ENCODE peak calls at places on chromosome 18, in ten cellular contexts. Q is right lobe of liver, K is sigmoid colon, R is NB4, D is gastrocnemius medialis, M is Peyer's patch, Y is HepG2, U is A549, W is breast epithelium, P is GM12891. O is an unnamed sample.

GRCh38 chr18:74831571-74832250 is 234.0 kb downstream of the ZNF407 start:
- DNase-seq in Q (no peak), K (no peak), R (no peak), D (peak; percentile 53), M (no peak), Y (no peak), U (no peak), W (no peak), P (no peak), O (no peak)

GRCh38 chr18:50806208-50806616 is 13.6 kb downstream of the MRO start:
- DNase-seq in Q (no peak), K (no peak), R (peak; percentile 29), D (no peak), M (peak; percentile 55), Y (peak; percentile 41), U (no peak), W (no peak), P (no peak), O (peak; percentile 56)

GRCh38 chr18:41134426-41134825 is 820.6 kb upstream of the PIK3C3 start:
- DNase-seq in Q (no peak), K (no peak), R (no peak), D (no peak), M (no peak), Y (no peak), U (no peak), W (no peak), P (no peak), O (no peak)

GRCh38 chr18:41639218-41639617 is 315.8 kb upstream of the PIK3C3 start:
- DNase-seq in Q (no peak), K (no peak), R (no peak), D (no peak), M (no peak), Y (no peak), U (no peak), W (no peak), P (no peak), O (no peak)

GRCh38 chr18:58668211-58668610 is 3.1 kb upstream of the MALT1 start:
- DNase-seq in Q (no peak), K (no peak), R (no peak), D (no peak), M (no peak), Y (no peak), U (no peak), W (no peak), P (no peak), O (no peak)

GRCh38 chr18:3984163-3984757 is 470.8 kb downstream of the DLGAP1 start:
- DNase-seq in Q (no peak), K (no peak), R (no peak), D (no peak), M (no peak), Y (no peak), U (no peak), W (no peak), P (no peak), O (peak; percentile 40)

GRCh38 chr18:58241877-58242276 is 197.9 kb downstream of the NEDD4L start:
- DNase-seq in Q (no peak), K (no peak), R (peak; percentile 19), D (no peak), M (no peak), Y (no peak), U (no peak), W (no peak), P (no peak), O (no peak)

GRCh38 chr18:79933765-79934164 is 17.7 kb downstream of the SLC66A2 start:
- DNase-seq in Q (peak; percentile 72), K (peak; percentile 40), R (no peak), D (peak; percentile 9), M (no peak), Y (peak; percentile 81), U (no peak), W (no peak), P (no peak), O (no peak)

GRCh38 chr18:11850821-11851155 is 425 bp upstream of the CHMP1B start:
- DNase-seq in Q (no peak), K (no peak), R (no peak), D (no peak), M (no peak), Y (no peak), U (no peak), W (no peak), P (no peak), O (peak; percentile 84)

GRCh38 chr18:11852048-11852341 is 782 bp downstream of the CHMP1B start:
- DNase-seq in Q (no peak), K (no peak), R (no peak), D (peak; percentile 60), M (no peak), Y (no peak), U (no peak), W (no peak), P (no peak), O (no peak)

GRCh38 chr18:11849279-11849678 is 1.9 kb upstream of the CHMP1B start:
- DNase-seq in Q (no peak), K (no peak), R (no peak), D (no peak), M (no peak), Y (no peak), U (no peak), W (no peak), P (no peak), O (no peak)

GRCh38 chr18:11851156-11852047 is at the start of gene CHMP1B:
- DNase-seq in Q (peak; percentile 98), K (peak; percentile 99), R (peak; percentile 98), D (peak; percentile 99), M (peak; percentile 98), Y (peak; percentile 91), U (peak; percentile 95), W (peak; percentile 97), P (peak; percentile 86), O (peak; percentile 99)

DNA sequence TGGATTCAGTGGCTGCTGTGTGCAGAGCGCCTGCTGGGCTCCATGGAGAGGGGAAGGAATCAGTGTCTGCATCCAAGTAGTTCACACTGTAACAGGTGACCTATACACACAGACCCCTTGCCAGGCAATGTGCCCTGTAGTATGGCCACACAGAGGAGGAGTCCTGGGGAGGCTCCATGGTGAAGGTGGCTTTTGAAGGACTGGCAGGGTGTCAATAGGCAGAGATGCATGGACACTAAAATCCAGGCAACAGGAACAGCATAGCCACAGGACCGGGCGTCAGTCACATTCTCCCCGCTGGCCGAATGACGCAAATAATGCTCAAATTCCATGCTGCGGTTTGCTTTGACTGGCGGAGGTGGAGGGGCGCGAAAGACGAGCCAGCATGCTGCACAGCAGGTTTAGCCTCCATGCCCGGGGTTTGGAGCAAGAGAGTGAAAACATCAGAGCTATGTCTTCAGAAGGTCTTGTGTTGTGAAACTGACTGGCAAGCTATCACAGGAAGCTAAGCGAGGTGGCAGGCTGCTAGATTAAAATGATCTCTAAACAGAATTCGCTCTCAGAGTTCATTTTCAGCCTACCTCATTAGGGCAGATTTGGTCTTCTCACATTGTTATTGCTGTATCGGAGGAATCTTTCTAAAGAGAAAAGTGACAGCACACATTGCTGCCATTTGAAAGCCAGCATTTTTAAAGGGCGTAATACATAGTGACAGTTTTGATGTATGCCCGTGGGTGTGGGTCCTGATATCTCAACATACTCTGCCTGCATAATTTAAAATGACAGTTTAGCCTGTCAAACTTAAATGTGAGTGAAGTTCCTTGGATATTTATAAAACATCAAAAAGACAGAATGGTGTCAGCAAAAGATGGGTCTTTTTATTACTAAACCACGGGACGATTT is 1.1 kb upstream of the CHMP1B start:
- DNase-seq in Q (peak; percentile 79), K (peak; percentile 91), R (peak; percentile 75), D (peak; percentile 96), M (peak; percentile 47), Y (peak; percentile 76), U (peak; percentile 86), W (peak; percentile 87), P (no peak), O (peak; percentile 74)
- TF ChIP-seq POLR2A in Q (peak; percentile 66), K (no peak), R (no peak), D (peak; percentile 61), M (no peak), Y (peak; percentile 35), U (no peak), W (no peak), P (no peak), O (peak; percentile 29)

GRCh38 chr18:45478889-45479288 is 136.4 kb upstream of the SLC14A2 start:
- DNase-seq in Q (no peak), K (no peak), R (no peak), D (no peak), M (no peak), Y (no peak), U (no peak), W (no peak), P (no peak), O (no peak)
- TF ChIP-seq POLR2A in Q (no peak), K (no peak), R (no peak), D (no peak), M (no peak), Y (no peak), U (no peak), W (no peak), P (no peak), O (no peak)

GRCh38 chr18:55322176-55322735 is 265.7 kb downstream of the TCF4 start:
- DNase-seq in Q (peak; percentile 56), K (peak; percentile 96), R (peak; percentile 13), D (peak; percentile 90), M (peak; percentile 74), Y (no peak), U (peak; percentile 42), W (peak; percentile 48), P (no peak), O (peak; percentile 94)
- TF ChIP-seq POLR2A in Q (peak; percentile 21), K (peak; percentile 26), R (no peak), D (peak; percentile 84), M (peak; percentile 17), Y (no peak), U (no peak), W (no peak), P (peak; percentile 72), O (no peak)

GRCh38 chr18:22935431-22935830 is 2.3 kb downstream of the RBBP8 start:
- DNase-seq in Q (no peak), K (no peak), R (peak; percentile 36), D (no peak), M (no peak), Y (no peak), U (no peak), W (no peak), P (no peak), O (no peak)

GRCh38 chr18:22934789-22935188 is 1.7 kb downstream of the RBBP8 start:
- DNase-seq in Q (no peak), K (no peak), R (peak; percentile 6), D (no peak), M (no peak), Y (no peak), U (no peak), W (no peak), P (no peak), O (no peak)

GRCh38 chr18:22933958-22934423 is 863 bp downstream of the RBBP8 start:
- DNase-seq in Q (no peak), K (no peak), R (no peak), D (no peak), M (no peak), Y (no peak), U (no peak), W (no peak), P (no peak), O (no peak)

GRCh38 chr18:22932885-22933205 is 283 bp upstream of the RBBP8 start:
- DNase-seq in Q (no peak), K (no peak), R (no peak), D (no peak), M (no peak), Y (no peak), U (no peak), W (no peak), P (no peak), O (no peak)

DNA sequence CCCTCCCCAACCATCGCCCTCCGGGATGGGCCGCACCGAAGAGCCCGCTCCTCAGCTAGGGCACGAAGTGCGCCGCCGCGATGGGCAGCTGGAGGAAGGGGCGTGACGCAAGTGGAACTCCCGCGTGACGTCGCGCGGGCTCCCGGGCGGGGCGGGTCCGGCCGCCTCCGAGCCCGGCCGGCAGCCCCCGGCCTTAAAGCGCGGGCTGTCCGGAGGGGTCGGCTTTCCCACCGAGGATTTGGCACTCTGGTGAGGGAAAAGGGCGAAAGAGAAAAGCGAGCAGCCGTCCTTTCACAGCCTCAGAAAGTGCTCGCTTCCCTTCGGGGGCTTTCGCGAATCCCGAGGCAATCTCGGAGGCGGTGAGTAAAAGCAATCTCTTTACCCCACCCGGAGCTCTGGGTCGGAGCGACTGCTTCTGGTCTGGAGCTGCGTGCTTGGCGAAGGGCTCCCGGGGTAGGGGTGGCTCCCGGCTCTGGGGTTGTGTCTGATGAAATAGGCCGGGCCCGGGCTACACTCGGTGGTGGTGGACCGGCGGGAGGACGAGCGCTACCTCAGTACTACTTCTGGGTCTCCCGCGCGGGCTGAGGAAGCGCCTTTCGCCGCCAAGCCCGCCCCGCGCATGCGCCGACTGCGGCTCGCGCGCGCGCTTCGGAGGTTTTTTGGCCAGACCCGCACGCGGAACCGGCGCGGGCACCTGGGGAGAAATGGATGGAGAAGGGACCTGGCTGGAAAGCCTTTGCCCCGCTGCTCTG is at the start of gene RBBP8:
- DNase-seq in Q (peak; percentile 91), K (peak; percentile 90), R (peak; percentile 92), D (peak; percentile 46), M (peak; percentile 81), Y (peak; percentile 73), U (peak; percentile 83), W (peak; percentile 77), P (peak; percentile 57), O (peak; percentile 90)
- TF ChIP-seq POLR2A in Q (peak; percentile 87), K (peak; percentile 77), R (peak; percentile 53), D (peak; percentile 72), M (peak; percentile 68), Y (peak; percentile 72), U (peak; percentile 87), W (peak; percentile 49), P (peak; percentile 62), O (peak; percentile 62)